ENCODE peak calls at places on chromosome 6, in four cellular contexts. B is activated naive CD4-positive, alpha-beta T cell treated with anti-CD3 and anti-CD28 coated beads, Interleukin-2, amount 50 U/mL, for 16 hours; D is M059J; W is A172. Q is an unnamed sample.

GRCh38 chr6:163191704-163192537 is 222.6 kb upstream of the QKI start:
- DNase-seq in W (no peak), D (no peak), B (no peak), Q (no peak)

GRCh38 chr6:92756912-92757311 is 662.4 kb downstream of the EPHA7 start:
- DNase-seq in W (no peak), D (no peak), B (no peak), Q (no peak)

GRCh38 chr6:109370336-109370735 is 11.9 kb downstream of the CD164 start:
- DNase-seq in D (no peak), B (no peak), W (no peak), Q (no peak)

GRCh38 chr6:46437671-46438221 is 53.5 kb downstream of the RCAN2 start:
- DNase-seq in W (no peak), B (no peak), D (peak), Q (no peak)

GRCh38 chr6:158531566-158531965 is 28.3 kb upstream of the TMEM181 start:
- DNase-seq in D (no peak), W (no peak), B (no peak), Q (no peak)

GRCh38 chr6:84762220-84762940 is 2.0 kb downstream of the TBX18 start:
- DNase-seq in B (no peak), W (no peak), D (peak), Q (no peak)

GRCh38 chr6:30821862-30822784 is 62.2 kb upstream of the DDR1 start:
- DNase-seq in W (no peak), D (peak), B (no peak), Q (no peak)

GRCh38 chr6:48429021-48429420 is 318.0 kb upstream of the PTCHD4 start:
- DNase-seq in W (peak), B (no peak), D (peak), Q (no peak)

GRCh38 chr6:29005183-29005885 is at the start of gene ZNF311:
- DNase-seq in D (peak), W (peak), B (peak), Q (peak)